ENCODE peak calls at places on chromosomes 5 and 9, in five cellular contexts. W, L, X, N and D are unnamed samples.

GRCh38 chr9:120136685-120137084 is 443.3 kb downstream of the CDK5RAP2 start:
- DNase-seq in L (no peak), N (no peak), W (no peak), X (no peak), D (no peak)

GRCh38 chr5:105230516-105230915 is 1667.9 kb upstream of the NUDT12 start:
- DNase-seq in W (no peak), L (no peak), N (no peak), X (no peak), D (no peak)

GRCh38 chr9:106286249-106286648 is 576.7 kb upstream of the ZNF462 start:
- DNase-seq in L (peak; percentile 27), W (no peak), N (no peak), X (no peak), D (no peak)

GRCh38 chr5:73030995-73031394 is 75.2 kb downstream of the FCHO2 start:
- DNase-seq in L (peak; percentile 84), N (no peak), X (peak; percentile 84), W (peak; percentile 77), D (peak; percentile 52)

GRCh38 chr5:16957305-16958165 is 21.4 kb upstream of the MYO10 start:
- DNase-seq in N (no peak), X (peak; percentile 96), L (peak; percentile 93), W (peak; percentile 95), D (peak; percentile 85)

GRCh38 chr5:102795546-102795945 is 40.4 kb downstream of the PAM start:
- DNase-seq in X (no peak), W (no peak), L (no peak), N (no peak), D (no peak)

GRCh38 chr9:116572095-116572748 is 114.9 kb upstream of the TRIM32 start:
- DNase-seq in L (peak; percentile 48), X (peak; percentile 91), N (peak; percentile 33), W (peak; percentile 72), D (peak; percentile 43)

GRCh38 chr5:69010443-69010842 is 83.4 kb upstream of the SLC30A5 start:
- DNase-seq in X (no peak), W (no peak), L (no peak), N (no peak), D (peak; percentile 58)

GRCh38 chr9:136940526-136941230 is 3.9 kb downstream of the FBXW5 start:
- DNase-seq in N (no peak), X (no peak), W (no peak), L (no peak), D (no peak)

GRCh38 chr9:114314256-114314867 is 8.5 kb upstream of the ORM1 start:
- DNase-seq in L (peak; percentile 23), X (no peak), N (no peak), W (no peak), D (no peak)

DNA sequence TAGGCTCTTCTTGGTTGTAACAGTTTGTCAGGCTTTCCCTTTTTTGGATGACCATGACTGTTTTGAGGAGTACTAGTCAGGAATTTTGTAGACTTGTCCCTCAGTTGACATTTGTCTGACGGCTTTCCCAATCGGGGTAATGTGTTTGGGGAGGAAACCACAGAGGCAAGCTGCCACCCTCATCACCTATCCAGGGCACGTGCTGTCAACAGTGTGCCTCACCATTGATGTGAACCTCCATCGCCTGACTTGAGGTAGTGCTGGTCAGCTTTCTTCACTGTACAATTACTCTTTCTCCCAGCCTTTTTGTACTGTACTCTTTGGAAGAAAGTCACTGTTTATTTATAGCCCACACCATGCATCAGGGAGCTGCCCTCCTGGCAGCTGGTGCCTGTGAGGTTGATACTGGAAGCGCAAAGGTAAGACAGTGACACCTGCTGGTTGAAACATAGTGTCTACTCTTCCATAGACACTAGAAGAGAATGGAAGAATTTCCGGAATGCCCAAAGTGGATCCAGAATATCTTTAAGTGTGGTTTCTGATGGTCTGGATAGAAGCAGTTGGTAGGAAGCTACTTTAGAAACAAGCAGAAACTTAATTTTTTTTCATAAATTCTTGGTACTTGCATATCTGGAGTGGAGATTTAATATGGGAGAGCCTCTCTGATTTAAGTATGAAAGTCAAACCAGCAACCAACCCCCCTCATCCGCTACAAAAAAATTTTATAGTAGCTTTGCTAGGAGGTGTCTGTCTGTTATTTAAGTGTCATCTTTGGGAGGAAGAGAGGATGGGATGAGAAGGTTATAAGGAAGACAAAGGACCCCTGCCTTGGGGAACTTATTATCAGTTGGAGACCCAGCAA is 69.3 kb downstream of the SNX30 start:
- DNase-seq in X (peak; percentile 55), N (peak; percentile 61), W (peak; percentile 59), L (peak; percentile 55), D (peak; percentile 64)
- H3K4me3 ChIP-seq in X (no peak overlapping the region), N (no peak overlapping the region), W (no peak overlapping the region), L (no peak overlapping the region), D (no peak overlapping the region)

GRCh38 chr5:9545959-9546851 is at the start of gene SEMA5A:
- DNase-seq in N (no peak), W (peak; percentile 65), X (peak; percentile 77), L (peak; percentile 74), D (no peak)
- TF ChIP-seq CTCF in N (no peak), W (peak; percentile 12), X (no peak), L (no peak), D (no peak)

GRCh38 chr5:63961125-63961597 is 1.1 kb downstream of the HTR1A start:
- DNase-seq in L (no peak), N (no peak), X (no peak), W (no peak), D (no peak)
- H3K4me3 ChIP-seq in L (no peak overlapping the region), N (no peak overlapping the region), X (no peak overlapping the region), W (no peak overlapping the region), D (no peak overlapping the region)

DNA sequence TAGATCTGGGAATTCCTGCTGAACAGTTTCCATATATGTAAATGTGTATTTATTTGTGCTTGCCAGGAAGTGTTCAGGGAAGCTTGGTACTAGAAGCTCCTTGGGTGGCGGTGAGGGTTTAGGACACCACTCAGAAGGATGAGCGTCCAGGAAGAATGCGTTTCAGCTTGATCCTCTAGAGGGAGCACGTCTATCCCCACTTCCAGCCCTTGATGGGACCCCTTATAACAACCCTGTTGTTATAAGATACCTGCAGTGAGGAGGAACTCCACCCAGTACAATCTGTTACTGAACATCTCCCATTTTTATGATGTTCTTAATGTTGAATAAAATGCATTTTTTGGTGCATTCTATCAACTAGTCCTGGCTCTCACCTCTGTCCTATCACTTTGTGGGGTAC is 88.9 kb downstream of the CYFIP2 start:
- DNase-seq in N (peak; percentile 31), X (no peak), W (no peak), L (no peak), D (no peak)
- TF ChIP-seq CTCF in N (peak; percentile 73), X (peak; percentile 32), W (peak; percentile 71), L (no peak), D (peak; percentile 44)

DNA sequence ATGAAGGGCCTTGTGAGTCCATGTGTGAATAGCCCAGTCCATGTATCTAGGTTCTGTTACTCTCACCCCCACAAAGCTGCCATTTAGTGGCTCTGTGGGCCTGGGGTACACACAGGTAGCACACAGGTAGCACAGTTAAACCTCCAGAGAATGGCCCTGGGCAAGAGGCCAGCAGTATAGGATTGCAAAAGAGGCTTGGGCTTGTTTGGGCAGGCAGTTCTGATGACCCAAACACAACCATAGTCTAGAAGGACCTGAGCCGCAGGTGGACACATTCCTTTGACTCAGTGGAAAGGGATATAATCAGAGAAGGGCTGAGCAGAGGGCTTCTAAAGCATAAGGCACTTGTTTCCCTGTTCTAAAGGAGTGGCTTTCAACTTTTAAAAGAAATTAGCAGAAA is 326.8 kb upstream of the SGCD start:
- DNase-seq in N (no peak), W (no peak), X (no peak), L (no peak), D (no peak)
- H3K4me3 ChIP-seq in N (no peak overlapping the region), W (no peak overlapping the region), X (no peak overlapping the region), L (no peak overlapping the region), D (no peak overlapping the region)

GRCh38 chr9:78856781-78857180 is 559.9 kb downstream of the PSAT1 start:
- DNase-seq in N (no peak), L (no peak), X (no peak), W (no peak), D (no peak)

GRCh38 chr9:78857371-78858225 is 560.7 kb downstream of the PSAT1 start:
- DNase-seq in W (no peak), N (no peak), X (no peak), L (peak; percentile 54), D (no peak)

GRCh38 chr9:78858266-78858665 is 561.3 kb downstream of the PSAT1 start:
- DNase-seq in L (no peak), W (no peak), N (no peak), X (no peak), D (no peak)

GRCh38 chr9:78863531-78863930 is 566.6 kb downstream of the PSAT1 start:
- DNase-seq in X (no peak), L (peak; percentile 50), N (no peak), W (no peak), D (no peak)

GRCh38 chr9:78860806-78861475 is 564.0 kb downstream of the PSAT1 start:
- DNase-seq in W (peak; percentile 51), X (peak; percentile 89), L (peak; percentile 78), N (no peak), D (peak; percentile 56)
- TF ChIP-seq CTCF in W (peak; percentile 42), X (peak; percentile 27), L (no peak), N (no peak), D (no peak)